ENCODE peak calls at places on chromosomes 11 and 22, in six cellular contexts. P is heart right ventricle; J is cardiac muscle cell; E is aorta; Z is CD4-positive, alpha-beta T cell; R is A673. U is an unnamed sample. For H3K27me3, the result is how much of the 10 kb centered on the place peaks cover.

GRCh38 chr11:520428-521178 is 13.6 kb upstream of the RNH1 start:
- DNase-seq in P (peak), J (no peak), E (peak), Z (no peak), R (no peak), U (no peak)

GRCh38 chr22:43824724-43825485 is 12.8 kb upstream of the EFCAB6 start:
- DNase-seq in P (no peak), J (no peak), E (no peak), Z (no peak), R (no peak), U (no peak)

GRCh38 chr11:68690671-68691401 is 6.5 kb downstream of the GAL start:
- DNase-seq in P (no peak), J (no peak), E (no peak), Z (peak), R (no peak), U (no peak)

GRCh38 chr11:10454902-10455631 is at the start of gene AMPD3:
- DNase-seq in P (no peak), J (peak), E (no peak), Z (no peak), R (no peak), U (no peak)

GRCh38 chr11:78784321-78785061 is 209.8 kb upstream of the NARS2 start:
- DNase-seq in P (no peak), J (peak), E (no peak), Z (no peak), R (no peak), U (no peak)

GRCh38 chr11:67666676-67667489 is 7.5 kb downstream of the ALDH3B2 start:
- DNase-seq in P (no peak), J (no peak), E (no peak), Z (no peak), R (no peak), U (no peak)

GRCh38 chr22:38177926-38178604 is 3.6 kb downstream of the PLA2G6 start:
- DNase-seq in P (no peak), J (peak), E (peak), Z (no peak), R (peak), U (peak)

GRCh38 chr22:44816141-44816540 is 63.8 kb downstream of the ARHGAP8 start:
- DNase-seq in P (no peak), J (no peak), E (no peak), Z (no peak), R (no peak), U (no peak)

GRCh38 chr22:25824828-25825474 is 83.0 kb downstream of the MYO18B start:
- DNase-seq in P (no peak), J (no peak), E (no peak), Z (no peak), R (no peak), U (no peak)

GRCh38 chr11:68859123-68859522 is 17.4 kb upstream of the CPT1A start:
- DNase-seq in P (no peak), J (no peak), E (no peak), Z (no peak), R (no peak), U (no peak)

GRCh38 chr22:37994049-37994448 is 9.7 kb upstream of the SOX10 start:
- DNase-seq in P (no peak), J (no peak), E (no peak), Z (no peak), R (no peak), U (no peak)

GRCh38 chr22:46854125-46854870 is 91.8 kb downstream of the TBC1D22A start:
- DNase-seq in P (no peak), J (peak), E (peak), Z (no peak), R (no peak), U (peak)

GRCh38 chr22:28141614-28142013 is 222.6 kb upstream of the PITPNB start:
- DNase-seq in P (no peak), J (peak), E (no peak), Z (no peak), R (no peak), U (no peak)

GRCh38 chr22:39628563-39629080 is 58.1 kb downstream of the CACNA1I start:
- DNase-seq in P (no peak), J (no peak), E (no peak), Z (no peak), R (no peak), U (no peak)

GRCh38 chr11:33515347-33515746 is 185.3 kb downstream of the C11orf91 start:
- DNase-seq in P (no peak), J (peak), E (no peak), Z (no peak), R (no peak), U (no peak)

DNA sequence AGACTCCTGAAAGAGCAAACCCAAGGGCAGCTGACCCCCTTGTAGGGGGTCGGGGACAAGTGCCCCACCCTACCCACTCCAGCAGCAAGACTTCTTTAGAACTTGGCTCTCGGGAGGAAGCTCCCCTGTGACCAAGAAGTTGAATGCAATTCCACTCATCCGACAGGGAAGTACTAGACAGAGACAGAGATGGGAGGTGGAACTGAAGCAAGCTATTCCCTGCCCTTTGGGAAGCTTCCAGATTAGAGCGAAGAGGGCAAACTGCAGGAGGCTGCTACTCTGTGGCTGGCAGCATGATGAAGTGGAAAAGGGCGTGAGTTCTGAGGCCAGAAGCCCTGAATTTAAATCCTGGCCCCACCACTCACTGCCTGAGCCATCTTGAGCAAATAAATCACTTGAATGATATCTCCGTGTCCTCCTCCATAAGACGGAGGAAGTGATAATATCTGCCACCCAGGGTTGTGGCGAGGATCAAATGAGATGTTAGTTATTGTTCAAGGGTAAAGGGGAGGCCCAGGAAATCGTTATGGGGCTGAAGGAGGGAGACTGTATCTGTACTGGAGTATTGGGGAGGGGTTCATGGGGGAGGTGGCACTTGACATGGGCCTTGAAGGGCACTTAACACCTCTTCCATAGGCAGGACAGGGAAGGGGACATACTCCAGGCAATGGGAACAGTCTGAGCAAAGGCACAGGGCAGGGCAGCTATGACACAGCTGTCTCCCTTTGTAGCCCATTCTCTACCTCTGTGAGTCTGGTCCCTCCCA is 16.2 kb upstream of the DGKZ start:
- DNase-seq in P (no peak), J (peak), E (no peak), Z (peak), R (peak), U (no peak)
- H3K27me3 ChIP-seq in P (half or more), J (under half), E (under half), Z (under half), R (under half), U (half or more)

GRCh38 chr11:107591098-107591445 is at the start of gene ELMOD1:
- DNase-seq in P (peak), J (peak), E (peak), Z (peak), R (peak), U (peak)
- H3K27me3 ChIP-seq in P (half or more), J (half or more), E (under half), Z (half or more), R (half or more), U (under half)

GRCh38 chr11:120153221-120153620 is 15.3 kb upstream of the TRIM29 start:
- DNase-seq in P (no peak), J (no peak), E (no peak), Z (no peak), R (no peak), U (no peak)
- H3K27me3 ChIP-seq in P (half or more), J (under half), E (under half), Z (under half), R (under half), U (under half)

GRCh38 chr11:65471410-65471762 is 27.5 kb upstream of the MALAT1 start:
- DNase-seq in P (peak), J (peak), E (peak), Z (no peak), R (peak), U (peak)
- H3K27me3 ChIP-seq in P (under half), J (under half), E (under half), Z (under half), R (under half), U (under half)

GRCh38 chr11:18715476-18715875 is 10.5 kb downstream of the IGSF22 start:
- DNase-seq in P (no peak), J (no peak), E (no peak), Z (no peak), R (no peak), U (no peak)
- H3K27me3 ChIP-seq in P (under half), J (under half), E (under half), Z (under half), R (under half), U (under half)

GRCh38 chr11:61172353-61172752 is 11.1 kb upstream of the VPS37C start:
- DNase-seq in P (no peak), J (no peak), E (no peak), Z (no peak), R (no peak), U (no peak)
- H3K27me3 ChIP-seq in P (under half), J (under half), E (under half), Z (under half), R (under half), U (under half)

GRCh38 chr22:42301742-42302102 is 31.3 kb upstream of the TCF20 start:
- DNase-seq in P (no peak), J (no peak), E (no peak), Z (no peak), R (no peak), U (no peak)
- H3K27me3 ChIP-seq in P (under half), J (under half), E (under half), Z (under half), R (under half), U (under half)